ENCODE peak calls at places on chromosomes 2 and 18, in ten cellular contexts. E, W, R, Q, V, K, O, F, P and C are unnamed samples.

GRCh38 chr2:38526195-38526594 is 76.5 kb downstream of the HNRNPLL start:
- DNase-seq in E (no peak), Q (no peak), P (no peak), K (no peak), F (no peak), R (no peak), W (no peak), O (no peak), V (no peak), C (no peak)

GRCh38 chr2:48728827-48729226 is 26.7 kb downstream of the LHCGR start:
- DNase-seq in Q (no peak), W (no peak), O (no peak), K (no peak), P (no peak), E (no peak), V (no peak), R (no peak), F (no peak), C (no peak)

GRCh38 chr2:203683932-203684556 is 22.4 kb upstream of the CD28 start:
- DNase-seq in K (no peak), Q (no peak), P (no peak), F (peak), O (no peak), W (no peak), R (no peak), E (peak), V (no peak), C (no peak)

GRCh38 chr2:211055438-211055837 is 499.0 kb downstream of the CPS1 start:
- DNase-seq in Q (no peak), K (no peak), P (no peak), F (peak), W (no peak), V (no peak), E (no peak), O (peak), R (no peak), C (peak)

GRCh38 chr2:42125887-42126594 is 43.1 kb upstream of the EML4 start:
- DNase-seq in O (no peak), K (no peak), Q (no peak), P (no peak), W (no peak), F (no peak), R (no peak), V (no peak), E (no peak), C (no peak)

GRCh38 chr18:58584219-58585127 is 44.4 kb downstream of the ALPK2 start:
- DNase-seq in V (no peak), W (no peak), Q (no peak), R (no peak), O (no peak), K (no peak), E (no peak), P (no peak), F (no peak), C (no peak)

GRCh38 chr18:40179647-40180175 is 1775.3 kb upstream of the PIK3C3 start:
- DNase-seq in F (no peak), E (no peak), V (no peak), O (no peak), P (no peak), Q (no peak), W (no peak), R (no peak), K (no peak), C (no peak)

GRCh38 chr18:50611529-50611941 is 51.6 kb downstream of the MAPK4 start:
- DNase-seq in K (no peak), Q (no peak), E (no peak), V (no peak), R (no peak), W (no peak), O (no peak), P (no peak), F (peak), C (peak)

GRCh38 chr18:62498616-62499262 is 24.1 kb upstream of the ZCCHC2 start:
- DNase-seq in K (no peak), W (no peak), R (no peak), E (no peak), V (no peak), O (no peak), Q (no peak), F (no peak), P (no peak), C (no peak)

GRCh38 chr2:67389788-67390187 is 7.3 kb upstream of the ETAA1 start:
- DNase-seq in E (no peak), F (no peak), V (no peak), K (no peak), W (no peak), P (no peak), R (no peak), O (no peak), Q (no peak), C (no peak)

GRCh38 chr2:232142049-232142448 is 180.5 kb downstream of the DIS3L2 start:
- DNase-seq in W (no peak), Q (no peak), E (peak), F (peak), P (no peak), R (peak), O (peak), K (no peak), V (peak), C (peak)

GRCh38 chr2:182117203-182117602 is 131.6 kb downstream of the PPP1R1C start:
- DNase-seq in R (no peak), O (no peak), Q (no peak), E (no peak), W (no peak), P (no peak), V (no peak), F (no peak), K (no peak), C (no peak)

GRCh38 chr18:32612651-32613050 is 142.0 kb upstream of the GAREM1 start:
- DNase-seq in P (no peak), V (no peak), Q (no peak), R (no peak), F (no peak), W (peak), E (no peak), K (no peak), O (no peak), C (no peak)

GRCh38 chr2:8412082-8412481 is 269.8 kb upstream of the ID2 start:
- DNase-seq in O (no peak), V (no peak), E (peak), P (no peak), F (peak), K (no peak), R (no peak), W (no peak), Q (no peak), C (no peak)

GRCh38 chr18:919078-919477 is 14.4 kb downstream of the ADCYAP1 start:
- DNase-seq in V (no peak), W (no peak), F (no peak), Q (no peak), E (no peak), R (no peak), P (no peak), O (no peak), K (no peak), C (no peak)

GRCh38 chr2:183242937-183243336 is 118.7 kb downstream of the NUP35 start:
- DNase-seq in O (no peak), R (no peak), K (no peak), W (no peak), P (no peak), E (no peak), V (no peak), Q (no peak), F (no peak), C (no peak)

GRCh38 chr2:30708491-30709290 is 98.6 kb downstream of the CAPN13 start:
- DNase-seq in Q (no peak), F (no peak), K (no peak), P (no peak), R (peak), O (peak), W (no peak), E (no peak), V (no peak), C (no peak)

GRCh38 chr2:105843797-105844374 is 99.2 kb downstream of the NCK2 start:
- DNase-seq in O (no peak), R (no peak), E (no peak), F (peak), P (no peak), W (no peak), Q (no peak), K (no peak), V (no peak), C (no peak)

GRCh38 chr2:135581282-135581681 is 50.0 kb downstream of the R3HDM1 start:
- DNase-seq in O (no peak), Q (no peak), W (no peak), F (no peak), R (no peak), E (no peak), K (no peak), V (no peak), P (no peak), C (no peak)

GRCh38 chr18:21281611-21282010 is 39.6 kb downstream of the GREB1L start:
- DNase-seq in W (no peak), O (no peak), P (no peak), R (no peak), V (no peak), K (no peak), F (no peak), E (no peak), Q (no peak), C (no peak)

GRCh38 chr2:204625135-204625534 is 79.9 kb downstream of the PARD3B start:
- DNase-seq in F (no peak), K (no peak), Q (no peak), P (no peak), O (no peak), W (no peak), R (no peak), V (no peak), E (no peak), C (peak)

GRCh38 chr2:147844691-147845607 is at the start of gene ACVR2A:
- DNase-seq in Q (no peak), F (peak), K (peak), P (no peak), O (peak), R (peak), V (peak), E (peak), W (peak), C (peak)

GRCh38 chr2:162828545-162828944 is 10.0 kb downstream of the KCNH7 start:
- DNase-seq in R (no peak), F (no peak), E (no peak), V (no peak), P (no peak), K (no peak), O (no peak), W (no peak), Q (no peak), C (no peak)

GRCh38 chr2:74188018-74188601 is 9.4 kb upstream of the MOB1A start:
- DNase-seq in F (peak), V (no peak), W (peak), R (no peak), Q (no peak), P (no peak), O (no peak), E (no peak), K (no peak), C (no peak)

GRCh38 chr2:226792155-226792871 is 7.3 kb downstream of the IRS1 start:
- DNase-seq in P (no peak), E (no peak), W (no peak), R (no peak), F (no peak), Q (no peak), K (no peak), V (no peak), O (peak), C (no peak)

GRCh38 chr18:35039633-35040032 is 1.6 kb upstream of the MAPRE2 start:
- DNase-seq in Q (no peak), E (no peak), R (no peak), V (no peak), K (no peak), W (no peak), O (no peak), F (no peak), P (no peak), C (no peak)

GRCh38 chr18:8987250-8987649 is 115.2 kb upstream of the NDUFV2 start:
- DNase-seq in W (no peak), P (no peak), K (no peak), V (no peak), F (no peak), R (no peak), E (peak), O (no peak), Q (no peak), C (no peak)

DNA sequence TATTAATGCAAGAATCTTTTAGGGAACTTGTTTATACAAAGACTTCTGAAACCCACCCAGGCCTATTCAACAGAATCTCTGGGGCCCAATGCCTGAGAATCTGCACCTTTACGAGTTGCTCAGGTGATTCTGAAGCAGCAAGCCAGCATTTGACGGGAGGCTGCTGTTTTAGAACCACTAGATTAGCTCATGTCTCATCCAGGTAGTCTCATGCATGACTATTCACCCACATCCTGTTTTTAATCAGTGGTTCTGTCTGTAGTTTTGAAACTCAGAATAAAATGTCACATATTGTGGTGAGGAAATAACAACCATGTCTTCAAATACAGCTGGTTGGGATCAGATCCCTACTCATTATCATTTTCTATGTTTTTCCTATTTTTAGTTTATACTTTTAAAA is 39.5 kb downstream of the CYTIP start:
- DNase-seq in R (no peak), P (no peak), V (no peak), O (no peak), Q (no peak), F (no peak), E (peak), W (no peak), K (no peak), C (no peak)
- TF ChIP-seq POLR2A in R (no peak), P (no peak), V (no peak), O (no peak), Q (no peak), F (no peak), E (no peak), W (no peak), K (no peak), C (no peak)

GRCh38 chr2:55460562-55460961 is 40.9 kb upstream of the CCDC88A start:
- DNase-seq in O (no peak), E (no peak), F (peak), V (no peak), P (no peak), Q (no peak), R (no peak), W (no peak), K (no peak), C (no peak)
- TF ChIP-seq POLR2A in O (no peak), E (no peak), F (no peak), V (no peak), P (no peak), Q (no peak), R (no peak), W (no peak), K (no peak), C (no peak)

GRCh38 chr2:218885981-218886447 is 5.4 kb downstream of the WNT10A start:
- DNase-seq in Q (no peak), O (no peak), E (no peak), W (no peak), K (no peak), V (no peak), F (no peak), P (no peak), R (no peak), C (no peak)
- TF ChIP-seq POLR2A in Q (no peak), O (no peak), E (no peak), W (no peak), K (no peak), V (no peak), F (no peak), P (no peak), R (no peak), C (no peak)

GRCh38 chr18:76495435-76496199 is 575 bp upstream of the ZNF516 start:
- DNase-seq in V (peak), W (no peak), R (no peak), O (peak), Q (no peak), P (no peak), E (peak), K (peak), F (peak), C (peak)
- TF ChIP-seq POLR2A in V (peak), W (peak), R (no peak), O (peak), Q (no peak), P (no peak), E (peak), K (peak), F (peak), C (no peak)

GRCh38 chr2:32357545-32358482 is 991 bp downstream of the BIRC6 start:
- DNase-seq in V (peak), Q (no peak), W (peak), F (peak), P (no peak), R (peak), K (peak), E (peak), O (peak), C (peak)
- TF ChIP-seq POLR2A in V (no peak), Q (no peak), W (no peak), F (peak), P (no peak), R (no peak), K (no peak), E (no peak), O (no peak), C (no peak)

DNA sequence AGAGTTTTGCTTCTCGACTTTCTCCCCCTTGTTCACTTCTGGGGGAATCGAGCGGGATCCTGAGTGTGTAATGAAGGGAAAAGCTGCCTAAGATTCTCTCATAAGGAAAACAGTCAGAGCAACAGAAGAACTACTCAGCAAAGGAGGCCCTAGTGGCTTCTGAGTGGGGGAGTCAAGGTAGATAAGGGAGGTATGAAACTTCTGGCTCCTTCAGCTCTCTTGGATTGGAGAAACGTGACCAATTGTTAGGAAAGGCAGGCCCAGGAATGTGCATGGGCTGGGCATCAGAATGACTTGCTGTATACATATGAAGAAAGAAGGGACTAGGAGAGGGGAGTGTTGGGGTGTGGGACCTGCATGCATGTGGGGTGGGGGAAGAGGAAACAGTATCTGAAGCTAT is 73.1 kb downstream of the KCNS3 start:
- DNase-seq in V (no peak), P (no peak), F (no peak), Q (no peak), K (no peak), O (no peak), R (no peak), E (no peak), W (no peak), C (no peak)
- TF ChIP-seq POLR2A in V (no peak), P (no peak), F (no peak), Q (no peak), K (no peak), O (no peak), R (no peak), E (no peak), W (no peak), C (no peak)

GRCh38 chr2:61469424-61470121 is 1.3 kb downstream of the USP34 start:
- DNase-seq in E (no peak), V (no peak), Q (no peak), F (no peak), P (no peak), R (no peak), W (no peak), K (no peak), O (no peak), C (no peak)
- TF ChIP-seq POLR2A in E (no peak), V (no peak), Q (no peak), F (no peak), P (no peak), R (no peak), W (no peak), K (no peak), O (no peak), C (no peak)

GRCh38 chr2:230221533-230221932 is 1.7 kb upstream of the SP110 start:
- DNase-seq in W (no peak), O (no peak), R (no peak), V (no peak), F (no peak), K (no peak), Q (no peak), P (no peak), E (no peak), C (no peak)
- TF ChIP-seq POLR2A in W (no peak), O (no peak), R (no peak), V (no peak), F (no peak), K (no peak), Q (no peak), P (no peak), E (no peak), C (no peak)

GRCh38 chr2:20661028-20661980 is 5.6 kb upstream of the GDF7 start:
- DNase-seq in P (no peak), K (peak), F (peak), Q (no peak), O (peak), E (peak), R (peak), W (peak), V (peak), C (peak)
- TF ChIP-seq POLR2A in P (no peak), K (no peak), F (no peak), Q (no peak), O (no peak), E (no peak), R (no peak), W (no peak), V (no peak), C (no peak)